ENCODE peak calls at places on chromosome 22, in ten cellular contexts. I is tibial nerve, L is ovary, R is A549, Z is SK-N-SH, H is transverse colon, Q is sigmoid colon, F is H1, V is HepG2, Y is suprapubic skin. P is an unnamed sample.

GRCh38 chr22:32199961-32200360 is 4.9 kb downstream of the RFPL2 start:
- DNase-seq in I (no peak), L (no peak), R (no peak), Z (no peak), H (no peak), Q (no peak), F (peak; percentile 20), V (no peak), Y (no peak), P (no peak)

GRCh38 chr22:40819741-40820140 is 595 bp upstream of the SLC25A17 start:
- DNase-seq in I (no peak), L (no peak), R (no peak), Z (peak; percentile 8), H (no peak), Q (no peak), F (no peak), V (no peak), Y (no peak), P (no peak)

GRCh38 chr22:50599816-50600454 is 658 bp upstream of the MAPK8IP2 start:
- DNase-seq in I (peak; percentile 33), L (peak; percentile 61), R (no peak), Z (peak; percentile 70), H (peak; percentile 49), Q (peak; percentile 72), F (peak; percentile 92), V (peak; percentile 9), Y (peak; percentile 71), P (peak; percentile 59)

GRCh38 chr22:44755956-44756361 is 3.6 kb downstream of the ARHGAP8 start:
- DNase-seq in I (no peak), L (no peak), R (no peak), Z (no peak), H (peak; percentile 71), Q (no peak), F (no peak), V (no peak), Y (no peak), P (peak; percentile 71)

GRCh38 chr22:38303974-38304373 is 13.3 kb downstream of the CSNK1E start:
- DNase-seq in I (no peak), L (no peak), R (no peak), Z (no peak), H (no peak), Q (no peak), F (no peak), V (no peak), Y (no peak), P (no peak)

GRCh38 chr22:38698407-38699094 is 2.2 kb downstream of the JOSD1 start:
- DNase-seq in I (no peak), L (no peak), R (no peak), Z (no peak), H (no peak), Q (peak; percentile 55), F (no peak), V (no peak), Y (no peak), P (no peak)

GRCh38 chr22:37529652-37530345 is 10.6 kb upstream of the CARD10 start:
- DNase-seq in I (no peak), L (no peak), R (no peak), Z (peak; percentile 20), H (peak; percentile 78), Q (no peak), F (no peak), V (no peak), Y (no peak), P (no peak)

GRCh38 chr22:39589880-39590279 is 19.3 kb downstream of the CACNA1I start:
- DNase-seq in I (no peak), L (no peak), R (no peak), Z (peak; percentile 63), H (no peak), Q (no peak), F (no peak), V (no peak), Y (no peak), P (no peak)

DNA sequence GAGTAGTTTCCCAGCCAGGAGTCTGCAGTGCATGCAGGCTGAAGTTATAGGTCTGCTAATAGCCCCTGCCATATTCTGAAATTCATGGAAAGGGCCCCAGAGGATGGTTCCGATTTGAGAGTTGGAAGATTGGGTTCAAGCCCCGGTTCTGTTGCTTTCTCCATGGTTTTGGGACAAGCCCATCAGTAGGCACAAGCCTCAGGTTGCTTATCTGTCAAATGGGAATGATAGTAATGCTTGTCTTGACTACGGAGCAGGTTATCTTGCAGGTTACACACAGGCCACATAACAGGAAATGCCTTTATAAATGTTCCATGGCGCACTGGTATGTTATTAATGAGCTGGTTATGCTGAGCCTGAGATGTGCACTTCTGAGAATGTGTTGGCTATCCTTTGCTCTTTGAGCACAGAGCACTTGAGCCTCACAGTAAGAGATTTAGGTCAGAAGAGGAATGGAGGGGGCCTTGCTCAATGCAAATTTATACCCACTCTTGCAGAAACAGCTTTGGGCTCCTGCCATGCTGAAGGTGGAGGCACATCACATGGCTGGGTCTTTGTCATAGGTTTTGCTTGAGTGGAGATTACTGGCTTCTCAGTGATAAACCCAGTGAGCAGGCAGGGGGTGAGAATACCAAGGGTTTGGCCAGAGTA is 47.1 kb downstream of the ZNRF3 start:
- DNase-seq in I (no peak), L (no peak), R (no peak), Z (no peak), H (no peak), Q (no peak), F (no peak), V (no peak), Y (no peak), P (no peak)
- H3K4me1 ChIP-seq in I (peaks cover 55% of the 10 kb centered on the region), L (peaks cover 10% of the 10 kb centered on the region), R (peaks cover 63% of the 10 kb centered on the region), Z (peaks cover 5% of the 10 kb centered on the region), H (peaks cover 25% of the 10 kb centered on the region), Q (peaks cover 4% of the 10 kb centered on the region), F (peaks cover 16% of the 10 kb centered on the region), V (peaks cover 99% of the 10 kb centered on the region), Y (peaks cover 8% of the 10 kb centered on the region), P (peaks cover 19% of the 10 kb centered on the region)

DNA sequence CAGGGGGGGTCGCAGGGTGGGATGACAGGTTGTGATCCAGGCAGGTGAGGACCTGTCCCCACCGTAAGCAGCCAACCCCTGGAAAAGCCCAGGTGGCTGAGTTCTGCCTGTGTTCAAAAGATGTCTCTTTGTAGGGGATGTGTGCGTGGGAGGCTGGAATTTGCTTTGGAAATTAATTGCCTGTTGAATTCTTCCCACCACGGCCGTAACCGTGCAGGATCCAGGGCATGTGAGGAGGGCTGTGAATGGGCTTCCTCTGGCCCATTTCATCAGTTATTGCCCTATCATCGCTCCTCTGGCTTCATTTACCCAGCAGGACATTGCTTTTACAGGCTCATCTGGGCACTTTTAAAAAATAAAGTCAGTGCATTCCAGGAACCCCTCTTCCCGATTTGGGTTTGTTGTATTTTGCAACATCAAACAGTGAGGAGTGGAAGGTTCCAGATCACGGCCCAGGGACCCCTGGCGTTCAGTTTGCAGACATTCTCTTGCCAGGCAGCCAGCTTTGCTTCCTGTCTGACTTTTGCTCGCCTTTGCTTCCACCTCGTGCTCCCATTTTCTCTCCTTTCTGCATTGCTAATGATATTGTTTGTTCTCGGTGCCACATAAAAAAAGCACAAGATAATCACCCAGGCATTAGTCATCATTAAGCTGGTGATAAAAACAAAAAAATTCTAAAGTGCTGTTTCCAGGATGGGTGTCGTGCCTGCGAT is 1306.6 kb downstream of the BRD1 start:
- DNase-seq in I (no peak), L (no peak), R (no peak), Z (no peak), H (no peak), Q (no peak), F (no peak), V (no peak), Y (no peak), P (no peak)
- TF ChIP-seq CTCF in I (no peak), L (no peak), R (no peak), Z (no peak), H (no peak), Q (no peak), F (no peak), V (no peak), Y (no peak), P (no peak)

GRCh38 chr22:20206709-20207215 is 55.9 kb upstream of the CCDC188 start:
- DNase-seq in I (no peak), L (no peak), R (no peak), Z (no peak), H (peak; percentile 31), Q (no peak), F (no peak), V (no peak), Y (no peak), P (peak; percentile 58)
- TF ChIP-seq EP300 in I (no peak), L (no peak), R (no peak), Z (no peak), H (no peak), Q (no peak), F (no peak), V (no peak), Y (no peak), P (no peak)

DNA sequence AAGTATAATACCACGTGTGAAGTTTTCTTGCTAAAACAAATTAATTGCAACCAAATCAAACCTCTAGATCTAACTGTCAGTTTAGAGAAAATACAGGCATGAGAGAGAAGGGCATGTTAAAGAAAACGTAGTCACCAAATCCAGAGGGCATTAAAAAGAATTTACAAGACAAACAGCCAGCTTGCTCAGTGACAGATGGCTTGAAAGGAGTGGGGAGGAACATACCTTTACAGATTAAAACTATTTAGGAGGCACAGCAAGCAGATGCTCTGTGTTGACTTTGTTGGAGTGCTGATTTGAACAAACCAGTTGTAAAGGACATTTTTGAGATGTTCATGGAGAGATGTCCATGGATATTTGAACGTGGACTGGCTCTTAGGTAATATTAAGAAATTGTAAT is 96.9 kb downstream of the ATXN10 start:
- DNase-seq in I (no peak), L (no peak), R (no peak), Z (no peak), H (no peak), Q (no peak), F (no peak), V (no peak), Y (no peak), P (no peak)
- H3K4me1 ChIP-seq in I (no peaks in the 10 kb centered on the region), L (no peaks in the 10 kb centered on the region), R (peaks cover 24% of the 10 kb centered on the region), Z (no peaks in the 10 kb centered on the region), H (no peaks in the 10 kb centered on the region), Q (peaks cover 15% of the 10 kb centered on the region), F (peaks cover 8% of the 10 kb centered on the region), V (no peaks in the 10 kb centered on the region), Y (no peaks in the 10 kb centered on the region), P (no peaks in the 10 kb centered on the region)